ENCODE peak calls at places on chromosome 17, in five cellular contexts. One of them, this sample, is unnamed.

GRCh38 chr17:45147102-45147580 is 1.1 kb upstream of the HEXIM1 start:
- DNase-seq in activated CD4-positive, alpha-beta T cell treated with anti-CD3 and anti-CD28 coated beads, Interleukin-2, amount 10 ng/mL, durations not matched to agents 7 days and 5 days: peak; percentile 80
- DNase-seq in GF-D8: peak; percentile 70
- DNase-seq in 8988T: no peak
- DNase-seq in T-cell: no peak
- DNase-seq in this sample: peak; percentile 86

GRCh38 chr17:79835953-79836951 is 3.0 kb downstream of the CBX4 start:
- DNase-seq in 8988T: no peak
- DNase-seq in T-cell: no peak
- DNase-seq in GF-D8: peak; percentile 86
- DNase-seq in activated CD4-positive, alpha-beta T cell treated with anti-CD3 and anti-CD28 coated beads, Interleukin-2, amount 10 ng/mL, durations not matched to agents 7 days and 5 days: no peak
- DNase-seq in this sample: peak; percentile 23

GRCh38 chr17:79615926-79616325 is 5.1 kb upstream of the RBFOX3 start:
- DNase-seq in activated CD4-positive, alpha-beta T cell treated with anti-CD3 and anti-CD28 coated beads, Interleukin-2, amount 10 ng/mL, durations not matched to agents 7 days and 5 days: no peak
- DNase-seq in T-cell: no peak
- DNase-seq in GF-D8: no peak
- DNase-seq in 8988T: no peak
- DNase-seq in this sample: no peak

GRCh38 chr17:74424658-74425057 is 7.2 kb upstream of the GPRC5C start:
- DNase-seq in activated CD4-positive, alpha-beta T cell treated with anti-CD3 and anti-CD28 coated beads, Interleukin-2, amount 10 ng/mL, durations not matched to agents 7 days and 5 days: no peak
- DNase-seq in GF-D8: no peak
- DNase-seq in 8988T: no peak
- DNase-seq in T-cell: no peak
- DNase-seq in this sample: no peak

GRCh38 chr17:28725166-28725659 is 820 bp downstream of the TLCD1 start:
- DNase-seq in T-cell: no peak
- DNase-seq in 8988T: no peak
- DNase-seq in activated CD4-positive, alpha-beta T cell treated with anti-CD3 and anti-CD28 coated beads, Interleukin-2, amount 10 ng/mL, durations not matched to agents 7 days and 5 days: no peak
- DNase-seq in GF-D8: peak; percentile 12
- DNase-seq in this sample: no peak

GRCh38 chr17:52306314-52306713 is 147.8 kb upstream of the CA10 start:
- DNase-seq in 8988T: no peak
- DNase-seq in activated CD4-positive, alpha-beta T cell treated with anti-CD3 and anti-CD28 coated beads, Interleukin-2, amount 10 ng/mL, durations not matched to agents 7 days and 5 days: no peak
- DNase-seq in T-cell: no peak
- DNase-seq in GF-D8: no peak
- DNase-seq in this sample: no peak

GRCh38 chr17:63442549-63443035 is 3.5 kb downstream of the CYB561 start:
- DNase-seq in GF-D8: no peak
- DNase-seq in 8988T: peak; percentile 74
- DNase-seq in activated CD4-positive, alpha-beta T cell treated with anti-CD3 and anti-CD28 coated beads, Interleukin-2, amount 10 ng/mL, durations not matched to agents 7 days and 5 days: no peak
- DNase-seq in T-cell: no peak
- DNase-seq in this sample: no peak

GRCh38 chr17:18185832-18186231 is 2.2 kb downstream of the ALKBH5 start:
- DNase-seq in GF-D8: no peak
- DNase-seq in activated CD4-positive, alpha-beta T cell treated with anti-CD3 and anti-CD28 coated beads, Interleukin-2, amount 10 ng/mL, durations not matched to agents 7 days and 5 days: no peak
- DNase-seq in T-cell: no peak
- DNase-seq in 8988T: no peak
- DNase-seq in this sample: no peak

GRCh38 chr17:38421224-38421841 is 6.9 kb upstream of the ARHGAP23 start:
- DNase-seq in activated CD4-positive, alpha-beta T cell treated with anti-CD3 and anti-CD28 coated beads, Interleukin-2, amount 10 ng/mL, durations not matched to agents 7 days and 5 days: no peak
- DNase-seq in GF-D8: no peak
- DNase-seq in T-cell: no peak
- DNase-seq in 8988T: no peak
- DNase-seq in this sample: no peak

GRCh38 chr17:48055531-48056245 is 7.5 kb downstream of the NFE2L1 start:
- DNase-seq in 8988T: no peak
- DNase-seq in T-cell: no peak
- DNase-seq in GF-D8: no peak
- DNase-seq in activated CD4-positive, alpha-beta T cell treated with anti-CD3 and anti-CD28 coated beads, Interleukin-2, amount 10 ng/mL, durations not matched to agents 7 days and 5 days: no peak
- DNase-seq in this sample: no peak

GRCh38 chr17:43914451-43914850 is 7.1 kb upstream of the MPP2 start:
- DNase-seq in T-cell: no peak
- DNase-seq in GF-D8: no peak
- DNase-seq in activated CD4-positive, alpha-beta T cell treated with anti-CD3 and anti-CD28 coated beads, Interleukin-2, amount 10 ng/mL, durations not matched to agents 7 days and 5 days: no peak
- DNase-seq in 8988T: no peak
- DNase-seq in this sample: no peak

GRCh38 chr17:38879878-38880727 is 10.2 kb downstream of the LASP1 start:
- DNase-seq in activated CD4-positive, alpha-beta T cell treated with anti-CD3 and anti-CD28 coated beads, Interleukin-2, amount 10 ng/mL, durations not matched to agents 7 days and 5 days: peak; percentile 43
- DNase-seq in 8988T: peak; percentile 88
- DNase-seq in GF-D8: no peak
- DNase-seq in T-cell: no peak
- DNase-seq in this sample: peak; percentile 82

GRCh38 chr17:76538281-76538931 is 897 bp upstream of the CYGB start:
- DNase-seq in activated CD4-positive, alpha-beta T cell treated with anti-CD3 and anti-CD28 coated beads, Interleukin-2, amount 10 ng/mL, durations not matched to agents 7 days and 5 days: no peak
- DNase-seq in T-cell: no peak
- DNase-seq in GF-D8: no peak
- DNase-seq in 8988T: no peak
- DNase-seq in this sample: no peak

GRCh38 chr17:80499961-80500665 is 23.7 kb upstream of the NPTX1 start:
- DNase-seq in 8988T: no peak
- DNase-seq in GF-D8: no peak
- DNase-seq in T-cell: no peak
- DNase-seq in activated CD4-positive, alpha-beta T cell treated with anti-CD3 and anti-CD28 coated beads, Interleukin-2, amount 10 ng/mL, durations not matched to agents 7 days and 5 days: no peak
- DNase-seq in this sample: no peak

GRCh38 chr17:55545765-55546164 is 34.5 kb upstream of the SMIM36 start:
- DNase-seq in GF-D8: no peak
- DNase-seq in activated CD4-positive, alpha-beta T cell treated with anti-CD3 and anti-CD28 coated beads, Interleukin-2, amount 10 ng/mL, durations not matched to agents 7 days and 5 days: no peak
- DNase-seq in 8988T: no peak
- DNase-seq in T-cell: no peak
- DNase-seq in this sample: no peak

GRCh38 chr17:82976982-82977488 is 102.4 kb upstream of the METRNL start:
- DNase-seq in GF-D8: no peak
- DNase-seq in T-cell: no peak
- DNase-seq in 8988T: no peak
- DNase-seq in activated CD4-positive, alpha-beta T cell treated with anti-CD3 and anti-CD28 coated beads, Interleukin-2, amount 10 ng/mL, durations not matched to agents 7 days and 5 days: no peak
- DNase-seq in this sample: no peak

GRCh38 chr17:59367657-59368045 is 36.2 kb downstream of the YPEL2 start:
- DNase-seq in GF-D8: no peak
- DNase-seq in 8988T: no peak
- DNase-seq in activated CD4-positive, alpha-beta T cell treated with anti-CD3 and anti-CD28 coated beads, Interleukin-2, amount 10 ng/mL, durations not matched to agents 7 days and 5 days: no peak
- DNase-seq in T-cell: no peak
- DNase-seq in this sample: no peak

GRCh38 chr17:82283208-82283749 is 9.8 kb upstream of the CSNK1D start:
- DNase-seq in 8988T: no peak
- DNase-seq in T-cell: no peak
- DNase-seq in GF-D8: no peak
- DNase-seq in activated CD4-positive, alpha-beta T cell treated with anti-CD3 and anti-CD28 coated beads, Interleukin-2, amount 10 ng/mL, durations not matched to agents 7 days and 5 days: no peak
- DNase-seq in this sample: peak; percentile 91

GRCh38 chr17:79625706-79626105 is 14.9 kb upstream of the RBFOX3 start:
- DNase-seq in activated CD4-positive, alpha-beta T cell treated with anti-CD3 and anti-CD28 coated beads, Interleukin-2, amount 10 ng/mL, durations not matched to agents 7 days and 5 days: no peak
- DNase-seq in GF-D8: no peak
- DNase-seq in 8988T: no peak
- DNase-seq in T-cell: no peak
- DNase-seq in this sample: no peak

GRCh38 chr17:34798581-34798980 is 162.7 kb downstream of the CCT6B start:
- DNase-seq in activated CD4-positive, alpha-beta T cell treated with anti-CD3 and anti-CD28 coated beads, Interleukin-2, amount 10 ng/mL, durations not matched to agents 7 days and 5 days: no peak
- DNase-seq in T-cell: no peak
- DNase-seq in GF-D8: no peak
- DNase-seq in 8988T: no peak
- DNase-seq in this sample: no peak

GRCh38 chr17:64152428-64153125 is 22.6 kb upstream of the ERN1 start:
- DNase-seq in GF-D8: no peak
- DNase-seq in T-cell: no peak
- DNase-seq in 8988T: no peak
- DNase-seq in activated CD4-positive, alpha-beta T cell treated with anti-CD3 and anti-CD28 coated beads, Interleukin-2, amount 10 ng/mL, durations not matched to agents 7 days and 5 days: no peak
- DNase-seq in this sample: no peak

GRCh38 chr17:31581022-31581483 is 189.6 kb downstream of the RAB11FIP4 start:
- DNase-seq in GF-D8: no peak
- DNase-seq in 8988T: no peak
- DNase-seq in activated CD4-positive, alpha-beta T cell treated with anti-CD3 and anti-CD28 coated beads, Interleukin-2, amount 10 ng/mL, durations not matched to agents 7 days and 5 days: no peak
- DNase-seq in T-cell: no peak
- DNase-seq in this sample: peak; percentile 86

GRCh38 chr17:39553326-39553945 is 54.3 kb downstream of the NEUROD2 start:
- DNase-seq in GF-D8: no peak
- DNase-seq in 8988T: no peak
- DNase-seq in T-cell: no peak
- DNase-seq in activated CD4-positive, alpha-beta T cell treated with anti-CD3 and anti-CD28 coated beads, Interleukin-2, amount 10 ng/mL, durations not matched to agents 7 days and 5 days: no peak
- DNase-seq in this sample: peak; percentile 5

GRCh38 chr17:1961187-1961586 is 63.9 kb downstream of the RTN4RL1 start:
- DNase-seq in 8988T: no peak
- DNase-seq in activated CD4-positive, alpha-beta T cell treated with anti-CD3 and anti-CD28 coated beads, Interleukin-2, amount 10 ng/mL, durations not matched to agents 7 days and 5 days: no peak
- DNase-seq in T-cell: no peak
- DNase-seq in GF-D8: no peak
- DNase-seq in this sample: no peak

GRCh38 chr17:74514632-74515035 is 16.6 kb downstream of the CD300LB start:
- DNase-seq in activated CD4-positive, alpha-beta T cell treated with anti-CD3 and anti-CD28 coated beads, Interleukin-2, amount 10 ng/mL, durations not matched to agents 7 days and 5 days: peak; percentile 56
- DNase-seq in T-cell: no peak
- DNase-seq in GF-D8: peak; percentile 77
- DNase-seq in 8988T: no peak
- DNase-seq in this sample: peak; percentile 98

GRCh38 chr17:69485901-69486643 is 71.6 kb downstream of the MAP2K6 start:
- DNase-seq in GF-D8: no peak
- DNase-seq in T-cell: no peak
- DNase-seq in activated CD4-positive, alpha-beta T cell treated with anti-CD3 and anti-CD28 coated beads, Interleukin-2, amount 10 ng/mL, durations not matched to agents 7 days and 5 days: no peak
- DNase-seq in 8988T: no peak
- DNase-seq in this sample: no peak

GRCh38 chr17:77002103-77003045 is 134.2 kb downstream of the MGAT5B start:
- DNase-seq in 8988T: peak; percentile 55
- DNase-seq in T-cell: no peak
- DNase-seq in activated CD4-positive, alpha-beta T cell treated with anti-CD3 and anti-CD28 coated beads, Interleukin-2, amount 10 ng/mL, durations not matched to agents 7 days and 5 days: no peak
- DNase-seq in GF-D8: no peak
- DNase-seq in this sample: peak; percentile 95

GRCh38 chr17:74453665-74454196 is 12.7 kb upstream of the CD300A start:
- DNase-seq in 8988T: peak; percentile 98
- DNase-seq in T-cell: peak; percentile 55
- DNase-seq in GF-D8: no peak
- DNase-seq in activated CD4-positive, alpha-beta T cell treated with anti-CD3 and anti-CD28 coated beads, Interleukin-2, amount 10 ng/mL, durations not matched to agents 7 days and 5 days: peak; percentile 65
- DNase-seq in this sample: no peak

GRCh38 chr17:75688209-75688771 is 21.2 kb downstream of the SAP30BP start:
- DNase-seq in T-cell: no peak
- DNase-seq in activated CD4-positive, alpha-beta T cell treated with anti-CD3 and anti-CD28 coated beads, Interleukin-2, amount 10 ng/mL, durations not matched to agents 7 days and 5 days: no peak
- DNase-seq in 8988T: no peak
- DNase-seq in GF-D8: peak; percentile 78
- DNase-seq in this sample: no peak

GRCh38 chr17:62566996-62567578 is 60.4 kb upstream of the MRC2 start:
- DNase-seq in T-cell: no peak
- DNase-seq in activated CD4-positive, alpha-beta T cell treated with anti-CD3 and anti-CD28 coated beads, Interleukin-2, amount 10 ng/mL, durations not matched to agents 7 days and 5 days: no peak
- DNase-seq in 8988T: no peak
- DNase-seq in GF-D8: no peak
- DNase-seq in this sample: no peak

GRCh38 chr17:76278952-76279741 is 14.0 kb downstream of the UBALD2 start:
- DNase-seq in GF-D8: peak; percentile 24
- DNase-seq in activated CD4-positive, alpha-beta T cell treated with anti-CD3 and anti-CD28 coated beads, Interleukin-2, amount 10 ng/mL, durations not matched to agents 7 days and 5 days: peak; percentile 87
- DNase-seq in T-cell: peak; percentile 77
- DNase-seq in 8988T: peak; percentile 85
- DNase-seq in this sample: peak; percentile 77

GRCh38 chr17:61144876-61145564 is 254.6 kb upstream of the TBX2 start:
- DNase-seq in 8988T: no peak
- DNase-seq in activated CD4-positive, alpha-beta T cell treated with anti-CD3 and anti-CD28 coated beads, Interleukin-2, amount 10 ng/mL, durations not matched to agents 7 days and 5 days: no peak
- DNase-seq in GF-D8: no peak
- DNase-seq in T-cell: no peak
- DNase-seq in this sample: no peak

GRCh38 chr17:345992-346785 is 6.4 kb downstream of the RPH3AL start:
- DNase-seq in T-cell: no peak
- DNase-seq in GF-D8: no peak
- DNase-seq in activated CD4-positive, alpha-beta T cell treated with anti-CD3 and anti-CD28 coated beads, Interleukin-2, amount 10 ng/mL, durations not matched to agents 7 days and 5 days: no peak
- DNase-seq in 8988T: no peak
- DNase-seq in this sample: no peak

GRCh38 chr17:75723201-75723930 is 2.1 kb downstream of the ITGB4 start:
- DNase-seq in 8988T: no peak
- DNase-seq in activated CD4-positive, alpha-beta T cell treated with anti-CD3 and anti-CD28 coated beads, Interleukin-2, amount 10 ng/mL, durations not matched to agents 7 days and 5 days: no peak
- DNase-seq in GF-D8: no peak
- DNase-seq in T-cell: no peak
- DNase-seq in this sample: peak; percentile 15

GRCh38 chr17:18251204-18251603 is 7.3 kb downstream of the FLII start:
- DNase-seq in T-cell: no peak
- DNase-seq in 8988T: no peak
- DNase-seq in activated CD4-positive, alpha-beta T cell treated with anti-CD3 and anti-CD28 coated beads, Interleukin-2, amount 10 ng/mL, durations not matched to agents 7 days and 5 days: no peak
- DNase-seq in GF-D8: no peak
- DNase-seq in this sample: no peak

GRCh38 chr17:44011876-44012275 is 2.9 kb downstream of the TMEM101 start:
- DNase-seq in 8988T: no peak
- DNase-seq in T-cell: no peak
- DNase-seq in GF-D8: no peak
- DNase-seq in activated CD4-positive, alpha-beta T cell treated with anti-CD3 and anti-CD28 coated beads, Interleukin-2, amount 10 ng/mL, durations not matched to agents 7 days and 5 days: no peak
- DNase-seq in this sample: no peak

GRCh38 chr17:50346313-50347086 is 574 bp downstream of the XYLT2 start:
- DNase-seq in activated CD4-positive, alpha-beta T cell treated with anti-CD3 and anti-CD28 coated beads, Interleukin-2, amount 10 ng/mL, durations not matched to agents 7 days and 5 days: peak; percentile 47
- DNase-seq in 8988T: peak; percentile 78
- DNase-seq in T-cell: no peak
- DNase-seq in GF-D8: peak; percentile 9
- DNase-seq in this sample: no peak

GRCh38 chr17:19306160-19307111 is 56.1 kb downstream of the B9D1 start:
- DNase-seq in T-cell: peak; percentile 29
- DNase-seq in GF-D8: peak; percentile 7
- DNase-seq in activated CD4-positive, alpha-beta T cell treated with anti-CD3 and anti-CD28 coated beads, Interleukin-2, amount 10 ng/mL, durations not matched to agents 7 days and 5 days: peak; percentile 67
- DNase-seq in 8988T: no peak
- DNase-seq in this sample: no peak

GRCh38 chr17:41360291-41360995 is 9.2 kb downstream of the KRT33B start:
- DNase-seq in T-cell: no peak
- DNase-seq in activated CD4-positive, alpha-beta T cell treated with anti-CD3 and anti-CD28 coated beads, Interleukin-2, amount 10 ng/mL, durations not matched to agents 7 days and 5 days: no peak
- DNase-seq in 8988T: no peak
- DNase-seq in GF-D8: no peak
- DNase-seq in this sample: peak; percentile 56

GRCh38 chr17:20053343-20053964 is 44.3 kb downstream of the SPECC1 start:
- DNase-seq in 8988T: no peak
- DNase-seq in GF-D8: no peak
- DNase-seq in activated CD4-positive, alpha-beta T cell treated with anti-CD3 and anti-CD28 coated beads, Interleukin-2, amount 10 ng/mL, durations not matched to agents 7 days and 5 days: no peak
- DNase-seq in T-cell: no peak
- DNase-seq in this sample: no peak